ENCODE peak calls at places on chromosome 19, in five cellular contexts. N is cardiac muscle cell; C is stomach; V is activated CD8-positive, alpha-beta T cell treated with anti-CD3 and anti-CD28 coated beads for 36 hours; F is endothelial cell. U is an unnamed sample.
A peak's percentile ranks its signal among the peaks of the same experiment; 100 is the strongest.

GRCh38 chr19:39021063-39021462 is 11.3 kb downstream of the FBXO27 start:
- DNase-seq in F (no peak), N (no peak), V (no peak), C (no peak), U (no peak)

GRCh38 chr19:4709440-4710280 is 14.0 kb downstream of the DPP9 start:
- DNase-seq in V (peak; percentile 5), N (no peak), C (peak; percentile 81), F (no peak), U (no peak)

GRCh38 chr19:42634409-42635232 is 39.9 kb upstream of the CEACAM8 start:
- DNase-seq in V (peak; percentile 68), F (peak; percentile 75), N (no peak), C (peak; percentile 44), U (no peak)

GRCh38 chr19:29878973-29879654 is 62.9 kb upstream of the URI1 start:
- DNase-seq in F (no peak), C (no peak), N (peak; percentile 41), V (no peak), U (no peak)

GRCh38 chr19:6737873-6738725 is 719 bp upstream of the GPR108 start:
- DNase-seq in V (peak; percentile 95), F (peak; percentile 63), N (peak; percentile 83), C (peak; percentile 99), U (peak; percentile 46)

GRCh38 chr19:27815985-27816384 is 1397.0 kb downstream of the UQCRFS1 start:
- DNase-seq in F (no peak), C (no peak), N (no peak), V (no peak), U (no peak)

GRCh38 chr19:49911381-49912145 is 14.9 kb upstream of the IL4I1 start:
- DNase-seq in V (peak; percentile 56), N (no peak), F (no peak), C (no peak), U (no peak)

GRCh38 chr19:3977242-3978143 is 6.6 kb upstream of the DAPK3 start:
- DNase-seq in F (no peak), C (no peak), N (no peak), V (no peak), U (no peak)

GRCh38 chr19:20664917-20665781 is 3.8 kb upstream of the ZNF626 start:
- DNase-seq in V (no peak), F (no peak), C (no peak), N (peak; percentile 29), U (peak; percentile 22)

GRCh38 chr19:38290631-38291147 is 13.4 kb upstream of the C19orf33 start:
- DNase-seq in V (no peak), F (no peak), N (no peak), C (peak; percentile 95), U (no peak)

GRCh38 chr19:772043-772442 is 21.1 kb downstream of the MISP start:
- DNase-seq in V (no peak), N (no peak), F (no peak), C (no peak), U (no peak)

GRCh38 chr19:41351339-41352245 is 2.1 kb downstream of the TGFB1 start:
- DNase-seq in V (peak; percentile 90), F (peak; percentile 63), N (peak; percentile 48), C (peak; percentile 59), U (no peak)

GRCh38 chr19:39676004-39676403 is 20.3 kb downstream of the LGALS16 start:
- DNase-seq in N (no peak), V (peak; percentile 34), F (no peak), C (no peak), U (no peak)

GRCh38 chr19:743168-743687 is 7.7 kb upstream of the MISP start:
- DNase-seq in N (no peak), V (no peak), C (peak; percentile 31), F (no peak), U (no peak)

GRCh38 chr19:38730470-38730730 is 13.9 kb downstream of the CAPN12 start:
- DNase-seq in V (no peak), N (no peak), F (no peak), C (no peak), U (no peak)

GRCh38 chr19:40219721-40220276 is 1.6 kb upstream of the TTC9B start:
- DNase-seq in F (no peak), C (no peak), N (no peak), V (peak; percentile 30), U (no peak)

GRCh38 chr19:1001538-1002166 is 1.4 kb downstream of the GRIN3B start:
- DNase-seq in V (peak; percentile 75), F (peak; percentile 78), C (peak; percentile 68), N (peak; percentile 71), U (peak; percentile 69)

GRCh38 chr19:3604987-3605343 is 1.7 kb downstream of the TBXA2R start:
- DNase-seq in C (no peak), F (no peak), V (peak; percentile 74), N (no peak), U (no peak)

GRCh38 chr19:50835103-50835784 is 1.9 kb upstream of the KLK15 start:
- DNase-seq in V (no peak), N (peak; percentile 27), C (no peak), F (no peak), U (no peak)

GRCh38 chr19:27822336-27822735 is 1390.6 kb downstream of the UQCRFS1 start:
- DNase-seq in F (no peak), V (no peak), N (no peak), C (no peak), U (no peak)

GRCh38 chr19:41821003-41821735 is 23.3 kb downstream of the LYPD4 start:
- DNase-seq in V (peak; percentile 63), N (no peak), C (peak; percentile 36), F (peak; percentile 65), U (no peak)

GRCh38 chr19:7294571-7295212 is 478 bp upstream of the INSR start:
- DNase-seq in V (peak; percentile 38), N (peak; percentile 74), C (peak; percentile 74), F (peak; percentile 46), U (peak; percentile 53)

GRCh38 chr19:4375164-4375619 is 25.2 kb downstream of the SH3GL1 start:
- DNase-seq in N (peak; percentile 44), F (no peak), V (no peak), C (peak; percentile 71), U (peak; percentile 61)

GRCh38 chr19:15125232-15126067 is 18.2 kb downstream of the SYDE1 start:
- DNase-seq in N (peak; percentile 99), F (peak; percentile 100), V (peak; percentile 100), C (peak; percentile 98), U (peak; percentile 98)
- TF ChIP-seq CTCF in N (no peak), F (no peak), V (no peak), C (no peak), U (peak; percentile 25)

GRCh38 chr19:18769989-18770528 is 21.0 kb downstream of the COMP start:
- DNase-seq in N (no peak), F (no peak), V (no peak), C (no peak), U (no peak)

GRCh38 chr19:18770663-18771327 is 20.3 kb downstream of the COMP start:
- DNase-seq in C (no peak), V (no peak), F (no peak), N (no peak), U (no peak)

GRCh38 chr19:18768046-18768771 is 22.9 kb downstream of the COMP start:
- DNase-seq in C (no peak), V (no peak), F (no peak), N (peak; percentile 31), U (no peak)

GRCh38 chr19:18771328-18772242 is 19.5 kb downstream of the COMP start:
- DNase-seq in V (peak; percentile 25), C (no peak), F (no peak), N (peak; percentile 44), U (no peak)

GRCh38 chr19:18768997-18769891 is 21.9 kb downstream of the COMP start:
- DNase-seq in N (no peak), C (peak; percentile 86), F (no peak), V (no peak), U (no peak)
- TF ChIP-seq CTCF in N (no peak), C (no peak), F (no peak), V (no peak), U (no peak)

DNA sequence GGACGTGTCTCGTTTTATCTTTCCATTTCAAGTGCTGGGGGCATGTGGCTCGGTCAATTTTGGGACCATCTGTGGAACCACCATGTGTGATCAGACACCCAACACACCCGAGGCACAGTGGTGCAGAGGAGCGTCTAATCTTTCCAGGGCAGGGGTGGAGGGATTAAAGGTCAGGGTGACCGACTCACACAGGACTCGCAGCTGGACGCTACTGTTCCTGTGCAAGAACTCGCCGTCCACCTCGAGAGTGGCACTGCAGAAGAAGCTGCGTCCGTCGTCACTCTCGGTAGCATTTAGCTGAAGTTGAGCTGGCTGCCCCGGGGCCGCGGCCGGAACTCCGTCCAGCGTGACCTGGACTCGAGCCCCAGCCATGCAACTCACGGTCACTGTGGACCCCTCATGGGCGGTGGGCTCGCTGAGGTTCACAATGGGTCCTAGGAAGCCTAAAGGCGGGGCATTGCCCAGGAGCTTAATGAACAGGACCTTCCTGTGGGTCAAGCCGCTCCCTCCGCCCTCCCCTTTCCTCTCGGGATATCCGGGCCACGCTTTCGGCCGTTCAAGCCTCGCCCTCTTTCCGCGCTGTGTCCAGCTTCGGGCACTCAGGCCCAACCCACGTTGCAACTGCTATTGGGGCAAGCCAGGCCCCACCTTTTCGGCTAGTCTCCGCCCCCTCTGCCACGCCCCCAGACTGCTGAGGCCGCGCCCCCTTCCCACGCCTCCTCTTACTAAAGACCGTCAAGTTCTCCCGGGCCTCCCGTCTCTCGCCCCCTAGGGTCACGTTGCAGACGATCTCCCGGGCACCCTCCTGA is 1.2 kb upstream of the RAVER1 start:
- DNase-seq in V (peak; percentile 69), N (peak; percentile 96), F (peak; percentile 97), C (peak; percentile 97), U (peak; percentile 86)
- TF ChIP-seq CTCF in V (no peak), N (peak; percentile 21), F (no peak), C (no peak), U (peak; percentile 21)

GRCh38 chr19:31112158-31112557 is 237.1 kb downstream of the TSHZ3 start:
- DNase-seq in N (no peak), C (no peak), V (no peak), F (no peak), U (no peak)

GRCh38 chr19:31111741-31112140 is 237.5 kb downstream of the TSHZ3 start:
- DNase-seq in V (no peak), N (no peak), C (no peak), F (no peak), U (no peak)

GRCh38 chr19:31113250-31113685 is 236.0 kb downstream of the TSHZ3 start:
- DNase-seq in F (no peak), N (no peak), V (no peak), C (no peak), U (no peak)

GRCh38 chr19:31109626-31110025 is 239.6 kb downstream of the TSHZ3 start:
- DNase-seq in N (no peak), C (no peak), F (no peak), V (peak; percentile 3), U (no peak)

DNA sequence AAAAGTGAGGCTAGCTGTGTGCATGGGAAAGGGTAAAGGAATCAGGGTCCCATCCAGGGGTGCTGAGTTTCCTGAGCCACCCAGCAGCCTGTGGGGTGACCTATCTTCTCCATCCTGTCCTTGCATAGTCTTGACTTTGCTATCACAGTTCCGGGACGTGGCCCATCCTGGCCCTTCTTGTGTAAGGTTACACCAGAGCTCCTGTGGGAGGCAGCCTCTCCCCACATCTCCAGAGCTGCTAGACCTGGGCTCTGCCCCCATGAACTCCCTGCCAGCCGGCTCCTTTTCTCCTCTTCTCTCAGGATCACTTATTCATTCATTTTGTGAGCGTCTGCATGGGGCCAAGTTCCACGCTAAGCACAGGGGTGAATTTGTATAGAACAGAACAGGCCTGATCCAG is 238.9 kb downstream of the TSHZ3 start:
- DNase-seq in F (peak; percentile 13), C (no peak), N (peak; percentile 41), V (peak; percentile 28), U (peak; percentile 13)
- TF ChIP-seq CTCF in F (no peak), C (no peak), N (peak; percentile 57), V (no peak), U (peak; percentile 51)

U was measured in progenitor cell of endocrine pancreas.